ENCODE peak calls at places on chromosomes 1 and 21, in ten cellular contexts. V is neural progenitor cell; G is D341Med; H is M059J; N is left ventricle myocardium inferior; Y is esophagus squamous epithelium; W is LoVo; B is activated CD4-positive, CD25-positive, alpha-beta regulatory T cell treated with anti-CD3 and anti-CD28 coated beads, Interleukin-2, amount 50 U/mL, for 72 hours; A is activated CD4-positive, alpha-beta memory T cell treated with anti-CD3 and anti-CD28 coated beads for 36 hours; Z is Caki2. X is an unnamed sample.

GRCh38 chr1:224548676-224549075 is 67.4 kb upstream of the CNIH3 start:
- DNase-seq in A (no peak), V (no peak), Z (no peak), W (no peak), Y (no peak), B (no peak), N (no peak), H (no peak), G (no peak), X (no peak)

GRCh38 chr1:1091344-1092148 is 17.4 kb upstream of the RNF223 start:
- DNase-seq in H (no peak), Y (no peak), A (peak; percentile 35), B (peak; percentile 35), G (peak; percentile 50), W (no peak), Z (no peak), N (peak; percentile 9), V (no peak), X (no peak)

GRCh38 chr21:36547464-36547863 is 67.5 kb upstream of the CLDN14 start:
- DNase-seq in Z (no peak), G (no peak), H (no peak), V (no peak), Y (no peak), N (no peak), W (no peak), B (no peak), A (no peak), X (no peak)

GRCh38 chr21:39681257-39681656 is 63.7 kb upstream of the IGSF5 start:
- DNase-seq in Y (no peak), G (no peak), W (no peak), A (no peak), B (no peak), H (no peak), N (no peak), V (no peak), Z (no peak), X (no peak)

GRCh38 chr1:53627031-53627430 is 111.9 kb downstream of the GLIS1 start:
- DNase-seq in W (no peak), H (no peak), V (no peak), N (no peak), Y (no peak), Z (no peak), G (no peak), B (no peak), A (no peak), X (no peak)

GRCh38 chr21:23968722-23969647 is 1638.3 kb downstream of the MRPL39 start:
- DNase-seq in V (peak; percentile 35), G (peak; percentile 71), W (peak; percentile 10), A (peak; percentile 80), Z (peak; percentile 42), B (peak; percentile 51), Y (no peak), H (peak; percentile 4), N (no peak), X (peak; percentile 51)

GRCh38 chr1:47380699-47381098 is 35.4 kb upstream of the FOXE3 start:
- DNase-seq in Z (no peak), W (no peak), Y (no peak), A (no peak), H (no peak), G (no peak), N (no peak), B (no peak), V (no peak), X (no peak)

GRCh38 chr1:168368131-168368530 is 87.5 kb downstream of the TBX19 start:
- DNase-seq in Y (no peak), V (no peak), Z (no peak), H (no peak), G (no peak), N (no peak), A (no peak), B (no peak), W (no peak), X (no peak)